ENCODE peak calls at places on chromosomes 1 and 21, in four cellular contexts. One of them, this sample, is unnamed.

GRCh38 chr1:186628910-186629309 is 51.3 kb downstream of the PTGS2 start:
- DNase-seq in HEK293T: no peak
- DNase-seq in WTC11: no peak
- DNase-seq in K562: no peak
- DNase-seq in this sample: no peak

GRCh38 chr1:214295934-214296333 is 15.0 kb downstream of the SMYD2 start:
- DNase-seq in HEK293T: no peak
- DNase-seq in WTC11: no peak
- DNase-seq in K562: no peak
- DNase-seq in this sample: no peak

GRCh38 chr1:6588893-6589481 is 9.2 kb downstream of the ZBTB48 start:
- DNase-seq in HEK293T: no peak
- DNase-seq in WTC11: no peak
- DNase-seq in K562: no peak
- DNase-seq in this sample: no peak

GRCh38 chr1:67882196-67882958 is 49.1 kb upstream of the GNG12 start:
- DNase-seq in HEK293T: no peak
- DNase-seq in WTC11: no peak
- DNase-seq in K562: no peak
- DNase-seq in this sample: no peak

GRCh38 chr1:247332901-247333361 is 1.3 kb upstream of the ZNF496 start:
- DNase-seq in HEK293T: peak
- DNase-seq in WTC11: no peak
- DNase-seq in K562: peak
- DNase-seq in this sample: no peak

GRCh38 chr1:240833057-240833456 is 221.1 kb upstream of the GREM2 start:
- DNase-seq in HEK293T: no peak
- DNase-seq in WTC11: no peak
- DNase-seq in K562: no peak
- DNase-seq in this sample: no peak

GRCh38 chr1:38052750-38053415 is 6.3 kb upstream of the POU3F1 start:
- DNase-seq in HEK293T: no peak
- DNase-seq in WTC11: peak
- DNase-seq in K562: peak
- DNase-seq in this sample: no peak

GRCh38 chr1:160373696-160374095 is 6.8 kb downstream of the NHLH1 start:
- DNase-seq in HEK293T: no peak
- DNase-seq in WTC11: no peak
- DNase-seq in K562: no peak
- DNase-seq in this sample: no peak

GRCh38 chr1:215375386-215375785 is 191.7 kb upstream of the KCTD3 start:
- DNase-seq in HEK293T: no peak
- DNase-seq in WTC11: no peak
- DNase-seq in K562: no peak
- DNase-seq in this sample: no peak

GRCh38 chr1:67754526-67754920 is 69.5 kb downstream of the GADD45A start:
- DNase-seq in HEK293T: no peak
- DNase-seq in WTC11: no peak
- DNase-seq in K562: no peak
- DNase-seq in this sample: no peak

GRCh38 chr21:27513825-27514224 is 546.9 kb upstream of the ADAMTS5 start:
- DNase-seq in HEK293T: no peak
- DNase-seq in WTC11: no peak
- DNase-seq in K562: no peak
- DNase-seq in this sample: no peak

GRCh38 chr21:44952116-44952928 is 12.5 kb downstream of the SLX9 start:
- DNase-seq in HEK293T: no peak
- DNase-seq in WTC11: no peak
- DNase-seq in K562: no peak
- DNase-seq in this sample: no peak

GRCh38 chr1:85325920-85326319 is 49.5 kb upstream of the BCL10 start:
- DNase-seq in HEK293T: no peak
- DNase-seq in WTC11: no peak
- DNase-seq in K562: no peak
- DNase-seq in this sample: peak

GRCh38 chr1:87346130-87346804 is 17.6 kb downstream of the LMO4 start:
- DNase-seq in HEK293T: no peak
- DNase-seq in WTC11: no peak
- DNase-seq in K562: no peak
- DNase-seq in this sample: no peak

GRCh38 chr1:114024049-114024448 is 44.8 kb downstream of the OLFML3 start:
- DNase-seq in HEK293T: peak
- DNase-seq in WTC11: peak
- DNase-seq in K562: no peak
- DNase-seq in this sample: no peak

GRCh38 chr1:29648026-29648425 is 411.7 kb downstream of the PTPRU start:
- DNase-seq in HEK293T: no peak
- DNase-seq in WTC11: no peak
- DNase-seq in K562: no peak
- DNase-seq in this sample: no peak

GRCh38 chr1:185734929-185735666 is 907 bp downstream of the HMCN1 start:
- DNase-seq in HEK293T: no peak
- DNase-seq in WTC11: no peak
- DNase-seq in K562: no peak
- DNase-seq in this sample: no peak

GRCh38 chr1:3895279-3895950 is 4.7 kb downstream of the C1orf174 start:
- DNase-seq in HEK293T: no peak
- DNase-seq in WTC11: no peak
- DNase-seq in K562: no peak
- DNase-seq in this sample: no peak

GRCh38 chr1:208177656-208178055 is 66.5 kb downstream of the PLXNA2 start:
- DNase-seq in HEK293T: no peak
- DNase-seq in WTC11: peak
- DNase-seq in K562: no peak
- DNase-seq in this sample: no peak

GRCh38 chr1:26025517-26025916 is 3.9 kb downstream of the EXTL1 start:
- DNase-seq in HEK293T: no peak
- DNase-seq in WTC11: no peak
- DNase-seq in K562: no peak
- DNase-seq in this sample: no peak

GRCh38 chr1:26029864-26030481 is 8.4 kb downstream of the EXTL1 start:
- DNase-seq in HEK293T: no peak
- DNase-seq in WTC11: no peak
- DNase-seq in K562: peak
- DNase-seq in this sample: no peak

GRCh38 chr1:26029054-26029863 is 7.7 kb downstream of the EXTL1 start:
- DNase-seq in HEK293T: no peak
- DNase-seq in WTC11: no peak
- DNase-seq in K562: no peak
- DNase-seq in this sample: no peak

GRCh38 chr1:26028490-26028980 is 7.0 kb downstream of the EXTL1 start:
- DNase-seq in HEK293T: no peak
- DNase-seq in WTC11: no peak
- DNase-seq in K562: no peak
- DNase-seq in this sample: peak

DNA sequence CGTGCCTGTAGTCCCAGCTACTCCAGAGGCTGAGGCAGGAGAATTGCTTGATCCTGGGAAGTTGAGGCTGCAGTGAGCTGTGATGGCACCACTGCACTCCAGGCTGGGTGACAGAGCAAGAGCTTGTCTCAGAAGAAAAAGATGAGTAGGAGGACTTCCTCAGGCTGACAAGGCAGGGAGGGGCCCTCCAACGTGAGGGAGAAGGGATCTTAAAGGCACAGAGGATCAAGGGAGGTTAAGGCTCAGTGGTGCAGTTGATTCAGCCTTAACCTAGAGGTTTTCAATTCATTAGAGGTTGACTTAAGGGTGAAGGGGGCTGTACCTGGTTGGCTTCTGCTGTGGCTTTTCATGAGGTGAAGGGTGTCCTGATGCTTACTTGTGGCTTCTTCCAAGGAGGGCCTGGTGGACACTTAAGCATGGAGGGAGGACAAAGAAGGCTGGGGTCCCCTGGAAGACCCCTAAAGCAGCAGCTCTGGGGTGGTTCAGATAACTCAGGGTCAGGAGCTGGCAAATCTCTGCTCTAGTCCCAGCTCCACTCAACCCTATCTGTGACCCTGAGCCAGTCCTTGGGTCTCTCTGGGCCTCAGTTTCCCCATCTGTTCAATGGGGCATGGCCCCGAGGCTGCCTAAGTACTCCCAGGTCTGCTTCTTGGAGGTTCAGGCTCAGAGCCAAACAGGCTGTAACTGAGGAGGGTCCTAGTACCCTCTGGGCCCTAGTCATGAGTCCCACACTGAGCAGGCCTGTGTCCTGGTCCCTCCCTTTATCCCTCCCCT is 6.3 kb downstream of the EXTL1 start:
- DNase-seq in HEK293T: no peak
- DNase-seq in WTC11: no peak
- DNase-seq in K562: peak
- DNase-seq in this sample: no peak
- TF ChIP-seq ELF4 in HEK293T: no peak
- TF ChIP-seq ELF4 in WTC11: no peak
- TF ChIP-seq ELF4 in K562: no peak
- TF ChIP-seq ELF4 in this sample: no peak

DNA sequence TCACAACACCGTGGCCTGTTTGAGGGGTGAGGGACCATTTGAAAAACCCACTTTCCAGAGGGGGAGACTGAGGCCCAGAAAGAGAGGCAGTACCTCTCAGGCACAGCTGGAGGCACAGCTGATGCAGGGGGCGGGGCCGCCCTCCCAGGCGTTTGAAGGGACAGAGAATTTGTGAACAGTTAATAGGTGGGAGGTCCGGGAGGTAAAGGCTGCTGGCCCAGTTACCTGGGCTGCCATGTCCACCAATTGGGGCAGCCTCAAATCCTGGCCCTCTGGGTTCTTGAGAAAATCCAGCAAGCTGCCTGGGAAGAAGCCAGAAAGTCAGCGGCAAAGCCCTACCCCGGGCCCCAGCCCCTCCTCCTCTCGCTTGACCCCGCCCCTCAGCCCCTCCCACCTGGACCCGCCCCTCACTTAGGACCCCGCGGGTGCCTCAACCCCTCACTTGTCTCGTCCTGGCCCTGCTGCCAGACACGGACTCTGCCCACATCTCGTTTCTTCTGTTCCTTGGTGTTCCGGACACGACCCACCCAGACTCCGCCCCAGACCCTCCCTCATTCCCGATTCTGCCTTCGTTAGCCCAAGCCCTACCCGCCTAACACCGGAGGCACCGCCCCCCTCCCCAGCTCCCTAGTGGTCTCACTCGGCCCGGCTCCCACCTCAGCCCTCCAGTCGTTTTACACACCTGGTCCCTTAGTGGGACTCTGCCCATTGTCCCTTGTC is 10.8 kb upstream of the AHDC1 start:
- DNase-seq in HEK293T: no peak
- DNase-seq in WTC11: peak
- DNase-seq in K562: peak
- DNase-seq in this sample: no peak
- TF ChIP-seq ELF4 in HEK293T: no peak
- TF ChIP-seq ELF4 in WTC11: no peak
- TF ChIP-seq ELF4 in K562: no peak
- TF ChIP-seq ELF4 in this sample: no peak

GRCh38 chr1:65067491-65068201 is 80.4 kb upstream of the AK4 start:
- DNase-seq in HEK293T: peak
- DNase-seq in WTC11: peak
- DNase-seq in K562: peak
- DNase-seq in this sample: peak

GRCh38 chr1:65068202-65069011 is 79.6 kb upstream of the AK4 start:
- DNase-seq in HEK293T: no peak
- DNase-seq in WTC11: no peak
- DNase-seq in K562: peak
- DNase-seq in this sample: no peak

GRCh38 chr1:65066766-65067490 is 81.1 kb upstream of the AK4 start:
- DNase-seq in HEK293T: peak
- DNase-seq in WTC11: peak
- DNase-seq in K562: peak
- DNase-seq in this sample: no peak

GRCh38 chr1:65066379-65066765 is 81.6 kb upstream of the AK4 start:
- DNase-seq in HEK293T: no peak
- DNase-seq in WTC11: peak
- DNase-seq in K562: no peak
- DNase-seq in this sample: no peak

GRCh38 chr1:65065535-65066378 is 82.2 kb upstream of the AK4 start:
- DNase-seq in HEK293T: peak
- DNase-seq in WTC11: peak
- DNase-seq in K562: no peak
- DNase-seq in this sample: no peak
- TF ChIP-seq ELF4 in HEK293T: no peak
- TF ChIP-seq ELF4 in WTC11: no peak
- TF ChIP-seq ELF4 in K562: no peak
- TF ChIP-seq ELF4 in this sample: no peak

DNA sequence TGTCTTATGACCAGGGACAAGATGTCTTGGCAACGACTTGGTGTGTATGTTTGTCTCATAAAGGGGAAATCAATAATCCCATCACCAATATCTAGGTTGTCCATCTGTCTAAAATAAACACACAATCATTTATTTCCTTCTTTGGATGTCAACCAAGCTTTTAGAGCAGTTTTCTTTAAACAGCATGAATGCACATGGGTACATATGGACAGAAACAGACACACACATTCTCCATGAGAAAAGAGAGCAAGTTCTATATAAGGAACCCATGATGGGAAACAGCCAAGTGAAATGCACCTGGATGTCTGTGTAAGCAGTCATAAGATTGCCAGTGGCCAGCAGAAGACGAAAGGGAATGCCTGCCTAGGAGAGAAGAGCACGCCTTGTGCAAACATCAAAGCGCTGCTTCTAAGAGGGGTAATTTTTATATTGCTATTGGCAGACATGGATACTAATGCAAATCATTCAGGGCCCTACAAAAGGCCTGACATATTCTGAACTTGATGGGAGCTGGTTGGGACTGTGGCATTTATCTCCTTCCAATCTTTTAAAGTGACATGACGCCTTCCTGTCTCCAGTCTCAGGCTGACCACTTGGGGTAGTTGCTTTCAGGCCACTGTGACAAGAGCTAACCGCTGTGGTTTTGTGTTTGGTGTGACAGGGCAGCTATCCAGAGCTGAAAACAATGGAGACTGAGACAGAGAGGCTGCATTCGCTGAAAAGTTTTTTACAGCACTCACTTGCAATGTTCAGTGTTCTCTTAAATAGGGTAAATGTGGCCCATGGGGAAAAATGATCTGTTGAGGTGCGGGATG is 74.9 kb upstream of the DPT start:
- DNase-seq in HEK293T: no peak
- DNase-seq in WTC11: no peak
- DNase-seq in K562: no peak
- DNase-seq in this sample: no peak
- TF ChIP-seq ELF4 in HEK293T: no peak
- TF ChIP-seq ELF4 in WTC11: no peak
- TF ChIP-seq ELF4 in K562: no peak
- TF ChIP-seq ELF4 in this sample: no peak

This sample was measured in HepG2.